ENCODE peak calls at places on chromosomes 16 and 17, in eight cellular contexts. Q, X, V, Z, P, C, M and F are unnamed samples.
A peak's percentile ranks its signal among the peaks of the same experiment; 100 is the strongest.

GRCh38 chr17:17919169-17920107 is 52.8 kb downstream of the TOM1L2 start:
- DNase-seq in X (peak; percentile 83), V (peak; percentile 72), P (peak; percentile 82), M (peak; percentile 83), Z (peak; percentile 54), C (peak; percentile 89), Q (peak; percentile 87), F (peak; percentile 71)

GRCh38 chr16:82843606-82844271 is 217.0 kb downstream of the CDH13 start:
- DNase-seq in C (no peak), X (no peak), Z (no peak), P (no peak), M (no peak), V (no peak), Q (no peak), F (no peak)

GRCh38 chr17:73196500-73196899 is 3.6 kb downstream of the COG1 start:
- DNase-seq in X (peak; percentile 73), V (no peak), M (peak; percentile 88), Z (no peak), C (peak; percentile 69), Q (no peak), P (no peak), F (peak; percentile 62)

GRCh38 chr17:17681744-17682292 is 560 bp downstream of the RAI1 start:
- DNase-seq in V (no peak), Z (no peak), X (peak; percentile 40), C (peak; percentile 80), P (peak; percentile 90), Q (peak; percentile 84), M (peak; percentile 39), F (no peak)

GRCh38 chr17:2412561-2413021 is 11.7 kb upstream of the MNT start:
- DNase-seq in Z (no peak), Q (peak; percentile 53), M (no peak), C (peak; percentile 60), X (no peak), V (no peak), P (no peak), F (no peak)

GRCh38 chr17:9240659-9241370 is 219.5 kb downstream of the NTN1 start:
- DNase-seq in Q (peak; percentile 87), V (peak; percentile 77), C (peak; percentile 93), P (no peak), M (peak; percentile 55), X (peak; percentile 71), Z (no peak), F (peak; percentile 47)

GRCh38 chr16:72576189-72576588 is 404.2 kb upstream of the PMFBP1 start:
- DNase-seq in X (no peak), P (no peak), M (no peak), Q (no peak), C (no peak), V (no peak), Z (no peak), F (no peak)

GRCh38 chr16:77838597-77839255 is 50.4 kb downstream of the VAT1L start:
- DNase-seq in Q (no peak), Z (no peak), X (no peak), P (no peak), M (no peak), C (no peak), V (no peak), F (no peak)

GRCh38 chr16:69796285-69797118 is 34.4 kb downstream of the WWP2 start:
- DNase-seq in V (no peak), P (no peak), M (peak; percentile 36), Q (no peak), Z (peak; percentile 45), X (peak; percentile 25), C (peak; percentile 69), F (no peak)

DNA sequence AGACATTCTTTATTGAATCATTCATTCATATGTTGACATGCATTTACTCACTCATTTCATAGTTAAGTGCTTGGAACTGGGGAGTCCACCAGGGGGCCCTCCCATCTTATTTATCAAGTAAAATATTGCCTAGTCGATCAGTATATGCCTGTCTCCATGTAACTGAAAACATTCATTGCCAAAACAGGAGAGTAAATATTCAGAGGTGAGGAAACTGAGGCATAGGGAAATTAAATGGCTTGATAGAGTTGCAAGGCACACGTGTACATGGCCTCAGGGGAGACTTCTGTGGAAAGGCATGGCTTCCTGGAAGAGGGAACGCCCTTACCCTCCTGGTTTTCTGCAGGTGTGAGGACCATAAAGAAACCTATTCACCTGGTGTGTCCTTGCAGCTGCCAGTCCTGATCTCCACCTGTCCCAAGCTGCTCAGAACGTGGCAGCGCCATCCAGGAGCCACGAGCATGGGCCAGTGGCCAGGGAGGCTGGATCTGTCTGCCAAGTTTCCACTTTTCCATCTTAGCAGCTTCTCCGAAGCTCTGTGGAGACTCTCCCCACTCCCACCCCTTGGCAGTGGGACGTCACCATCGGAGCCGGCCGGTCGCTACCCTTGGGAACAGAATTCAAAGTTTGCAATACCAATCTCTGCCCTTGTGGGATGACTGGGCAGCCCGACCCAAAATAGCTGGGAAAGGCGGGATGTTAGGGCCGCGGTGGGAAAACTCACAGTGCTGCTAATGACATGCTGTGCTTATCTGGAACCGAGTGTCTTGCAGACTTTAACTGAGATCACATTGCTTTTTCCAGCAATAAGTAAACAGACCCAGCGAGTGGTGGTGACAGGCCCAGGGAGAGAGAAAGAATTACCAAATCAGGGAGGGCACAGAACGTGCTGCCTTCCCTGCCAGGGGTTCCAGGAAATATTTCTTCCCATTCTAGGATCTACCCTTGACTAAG is 4.1 kb upstream of the C1QTNF1 start:
- DNase-seq in M (peak; percentile 65), Q (peak; percentile 86), V (no peak), X (peak; percentile 69), P (peak; percentile 61), C (peak; percentile 85), Z (peak; percentile 76), F (peak; percentile 71)
- TF ChIP-seq POLR2AphosphoS5 in M (no peak), Q (no peak), V (peak; percentile 43), X (peak; percentile 66), P (no peak), C (peak; percentile 12), Z (no peak), F (peak; percentile 31)

GRCh38 chr17:37179893-37180292 is 195.9 kb upstream of the C17orf78 start:
- DNase-seq in Q (no peak), Z (peak; percentile 10), X (no peak), V (no peak), P (no peak), M (no peak), C (no peak), F (no peak)
- H3K27ac ChIP-seq in Q (no peak overlapping the region), Z (no peak overlapping the region), X (no peak overlapping the region), V (no peak overlapping the region), P (no peak overlapping the region), M (no peak overlapping the region), C (no peak overlapping the region), F (no peak overlapping the region)

GRCh38 chr16:11182381-11182780 is 73.6 kb downstream of the SOCS1 start:
- DNase-seq in C (no peak), X (no peak), Q (no peak), Z (no peak), M (no peak), P (no peak), V (peak; percentile 32), F (no peak)
- TF ChIP-seq POLR2A in C (no peak), X (no peak), Q (no peak), Z (no peak), M (no peak), P (no peak), V (no peak), F (no peak)

DNA sequence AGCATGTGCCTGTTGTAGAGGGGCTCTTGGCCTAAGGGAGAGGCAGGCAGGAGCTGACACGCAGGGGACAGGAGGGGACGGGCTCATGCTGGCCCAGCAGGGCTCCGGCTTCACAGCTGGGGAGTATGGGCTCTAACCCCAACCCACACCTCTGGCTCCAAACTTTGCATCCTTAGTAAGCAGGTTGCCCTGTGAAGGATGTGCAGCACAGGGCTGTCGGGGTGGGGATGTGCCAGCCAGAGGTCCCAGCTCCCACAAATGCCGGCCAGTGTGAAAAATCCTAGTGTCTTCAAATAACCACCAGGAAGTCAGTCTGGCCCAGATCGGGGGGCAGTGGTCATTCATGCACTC is 14.0 kb upstream of the FAM83G start:
- DNase-seq in Q (no peak), X (no peak), M (no peak), Z (no peak), C (no peak), P (no peak), V (no peak), F (no peak)
- TF ChIP-seq POLR2AphosphoS5 in Q (no peak), X (no peak), M (no peak), Z (no peak), C (no peak), P (peak; percentile 43), V (no peak), F (no peak)

GRCh38 chr17:29124135-29124930 is 55.9 kb downstream of the MYO18A start:
- DNase-seq in M (no peak), P (no peak), V (no peak), Z (no peak), X (no peak), Q (no peak), C (no peak), F (peak; percentile 55)
- H3K27ac ChIP-seq in M (no peak overlapping the region), P (no peak overlapping the region), V (no peak overlapping the region), Z (no peak overlapping the region), X (no peak overlapping the region), Q (no peak overlapping the region), C (no peak overlapping the region), F (peak overlapping the region; percentile 74)

GRCh38 chr17:21523482-21524210 is 147.5 kb downstream of the KCNJ12 start:
- DNase-seq in X (no peak), Q (no peak), P (no peak), V (no peak), C (no peak), M (no peak), Z (no peak), F (no peak)
- TF ChIP-seq POLR2A in X (no peak), Q (no peak), P (no peak), V (no peak), C (no peak), M (no peak), Z (no peak), F (no peak)